ENCODE peak calls at places on chromosomes 13 and 19, in four cellular contexts. Y is HCT116, K is HepG2, V is K562. W is an unnamed sample.

GRCh38 chr13:74136089-74136658 is 2.0 kb upstream of the KLF12 start:
- DNase-seq in Y (no peak), K (no peak), V (no peak), W (no peak)

GRCh38 chr13:29165840-29166239 is 345.7 kb downstream of the MTUS2 start:
- DNase-seq in Y (no peak), K (no peak), V (no peak), W (no peak)

GRCh38 chr19:18119243-18120105 is 21.9 kb downstream of the MAST3 start:
- DNase-seq in Y (no peak), K (no peak), V (no peak), W (no peak)

GRCh38 chr13:69565334-69565733 is 542.3 kb upstream of the ATXN8OS start:
- DNase-seq in Y (peak; percentile 49), K (peak; percentile 52), V (peak; percentile 23), W (no peak)

GRCh38 chr19:57813919-57814504 is 701 bp downstream of the ZNF552 start:
- DNase-seq in Y (no peak), K (peak; percentile 12), V (peak; percentile 44), W (no peak)

GRCh38 chr19:3135961-3136683 is at the start of gene GNA15:
- DNase-seq in Y (no peak), K (no peak), V (no peak), W (no peak)

GRCh38 chr13:82878536-82878935 is 1003.7 kb downstream of the SLITRK1 start:
- DNase-seq in Y (no peak), K (no peak), V (no peak), W (no peak)

GRCh38 chr19:41548954-41549688 is 26.8 kb upstream of the CEACAM21 start:
- DNase-seq in Y (no peak), K (no peak), V (peak; percentile 48), W (no peak)

GRCh38 chr13:93963266-93964131 is 516.0 kb downstream of the DCT start:
- DNase-seq in Y (no peak), K (peak; percentile 83), V (no peak), W (peak; percentile 12)

GRCh38 chr13:29906432-29907011 is 56.1 kb upstream of the UBL3 start:
- DNase-seq in Y (no peak), K (no peak), V (no peak), W (no peak)

GRCh38 chr13:89688908-89689307 is 1658.6 kb upstream of the MIR17HG start:
- DNase-seq in Y (no peak), K (no peak), V (no peak), W (no peak)

GRCh38 chr13:20125129-20125782 is 35.6 kb downstream of the GJA3 start:
- DNase-seq in Y (no peak), K (no peak), V (no peak), W (no peak)

GRCh38 chr13:68128297-68128915 is 898.3 kb upstream of the PCDH9 start:
- DNase-seq in Y (no peak), K (no peak), V (no peak), W (no peak)

GRCh38 chr13:108496364-108497215 is 132.8 kb upstream of the MYO16 start:
- DNase-seq in Y (no peak), K (no peak), V (peak; percentile 11), W (no peak)

GRCh38 chr19:29216021-29216420 is 3.1 kb upstream of the UQCRFS1 start:
- DNase-seq in Y (no peak), K (no peak), V (no peak), W (no peak)

DNA sequence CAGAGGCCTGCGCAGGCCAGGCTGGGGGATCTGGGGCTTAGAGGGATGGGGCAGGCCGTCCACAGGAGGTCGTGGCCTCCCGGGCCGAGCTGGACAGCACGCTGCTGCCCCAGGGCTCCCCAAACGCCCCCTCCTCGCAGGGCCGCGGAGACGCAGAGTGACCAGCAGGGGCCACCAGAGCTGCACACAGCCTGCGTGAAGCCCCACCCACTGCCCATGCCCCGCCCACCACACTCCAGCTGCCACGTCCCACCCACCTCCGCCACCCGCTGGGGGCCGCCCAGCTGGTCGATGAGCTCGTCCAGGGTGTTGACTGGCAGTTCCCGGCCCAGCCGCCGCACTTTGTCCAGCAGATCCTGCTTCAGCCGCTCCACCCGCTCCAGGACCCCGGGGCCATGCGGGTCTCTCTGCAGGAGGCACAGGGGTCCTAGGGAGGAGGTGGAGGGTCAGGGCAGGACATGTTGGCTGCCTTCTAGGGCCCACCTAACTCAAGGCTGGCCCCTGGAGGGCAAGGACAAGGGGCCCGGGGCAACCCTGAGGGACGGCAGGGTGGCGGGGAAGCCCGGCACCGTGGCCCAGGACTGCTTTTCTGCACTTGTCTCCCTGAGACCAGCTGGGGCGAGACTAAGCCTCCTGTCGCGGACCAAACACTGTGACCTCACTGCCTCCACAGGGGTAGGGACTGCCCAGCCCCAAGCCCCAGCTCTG is 9.6 kb downstream of the GPX4 start:
- DNase-seq in Y (peak; percentile 80), K (peak; percentile 89), V (peak; percentile 96), W (no peak)
- H3K27ac ChIP-seq in Y (peak overlapping the region; percentile 59), K (peak overlapping the region; percentile 80), V (peak overlapping the region; percentile 78), W (peak overlapping the region; percentile 78)

DNA sequence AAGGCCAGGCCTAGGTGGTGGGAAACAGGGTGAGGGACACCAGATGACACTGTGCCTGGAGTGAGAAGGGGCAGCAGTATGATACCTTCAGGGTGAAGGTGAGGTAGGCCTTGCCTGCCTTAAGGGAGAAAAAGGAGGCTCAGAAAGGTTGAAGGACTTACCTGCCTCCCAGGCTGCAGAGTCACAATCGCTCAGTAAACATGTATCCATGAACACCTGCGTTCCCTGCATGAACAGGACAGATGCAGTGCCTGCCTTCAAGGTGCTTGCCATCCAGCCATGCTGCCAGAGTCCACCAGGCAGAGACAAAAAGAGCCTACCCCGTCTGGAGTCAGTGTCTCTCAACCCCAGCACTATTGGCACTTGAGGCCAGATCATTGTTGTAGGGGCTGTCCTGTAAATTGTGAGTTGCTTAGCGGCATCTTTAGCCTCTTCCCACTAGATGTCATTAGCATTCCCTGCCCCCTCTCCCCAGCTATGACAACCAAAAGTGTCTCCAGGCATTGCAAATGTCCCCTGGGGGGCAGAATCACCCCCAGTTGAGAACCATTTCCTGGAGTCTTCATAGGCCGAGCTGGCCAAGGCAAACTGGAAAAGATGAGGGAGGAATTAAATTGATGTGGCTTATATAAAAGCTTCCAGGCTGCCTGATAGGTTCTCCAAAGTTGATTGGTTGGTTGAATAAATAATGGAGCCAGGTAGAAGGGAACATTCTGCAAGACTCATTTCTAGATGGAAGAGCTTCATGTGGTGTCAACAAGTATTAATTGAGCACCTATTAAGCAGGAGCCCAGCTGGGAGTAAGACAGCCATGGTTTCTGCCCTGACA is 1.7 kb downstream of the MAP3K10 start:
- DNase-seq in Y (no peak), K (no peak), V (no peak), W (no peak)
- TF ChIP-seq REST in Y (no peak), K (no peak), V (no peak), W (no peak)

DNA sequence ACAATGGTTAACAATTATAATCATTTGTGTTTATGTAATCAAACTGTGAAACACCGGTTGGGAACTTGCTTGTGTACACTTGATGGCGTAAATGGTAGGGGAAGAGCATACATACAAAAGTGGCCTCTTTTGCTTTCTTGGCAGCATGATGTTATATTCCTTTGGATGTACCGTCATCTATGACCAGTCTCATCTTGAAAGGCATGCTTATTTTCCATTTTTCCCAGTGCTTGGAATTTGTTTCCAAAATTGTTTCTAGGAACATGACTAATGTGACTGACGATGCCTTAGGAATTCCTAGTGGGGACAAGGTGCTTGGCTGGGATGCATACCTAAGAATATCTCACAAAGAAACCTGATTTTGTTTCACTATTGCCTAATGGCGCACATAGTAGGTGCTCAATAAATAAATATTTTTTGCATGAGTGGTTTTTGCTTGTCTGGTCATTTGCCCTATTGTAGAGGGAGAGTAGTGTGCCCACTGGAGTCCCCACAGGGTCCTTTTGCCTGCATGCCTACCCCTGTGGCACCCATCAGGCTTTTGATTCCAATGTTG is 45.5 kb downstream of the SAE1 start:
- DNase-seq in Y (no peak), K (no peak), V (no peak), W (no peak)
- TF ChIP-seq TCF7L2 in Y (no peak), K (no peak), V (no peak), W (no peak)

GRCh38 chr19:36099166-36099785 is 11.7 kb upstream of the OVOL3 start:
- DNase-seq in Y (no peak), K (no peak), V (no peak), W (no peak)
- H3K27ac ChIP-seq in Y (no peak overlapping the region), K (no peak overlapping the region), V (no peak overlapping the region), W (no peak overlapping the region)

DNA sequence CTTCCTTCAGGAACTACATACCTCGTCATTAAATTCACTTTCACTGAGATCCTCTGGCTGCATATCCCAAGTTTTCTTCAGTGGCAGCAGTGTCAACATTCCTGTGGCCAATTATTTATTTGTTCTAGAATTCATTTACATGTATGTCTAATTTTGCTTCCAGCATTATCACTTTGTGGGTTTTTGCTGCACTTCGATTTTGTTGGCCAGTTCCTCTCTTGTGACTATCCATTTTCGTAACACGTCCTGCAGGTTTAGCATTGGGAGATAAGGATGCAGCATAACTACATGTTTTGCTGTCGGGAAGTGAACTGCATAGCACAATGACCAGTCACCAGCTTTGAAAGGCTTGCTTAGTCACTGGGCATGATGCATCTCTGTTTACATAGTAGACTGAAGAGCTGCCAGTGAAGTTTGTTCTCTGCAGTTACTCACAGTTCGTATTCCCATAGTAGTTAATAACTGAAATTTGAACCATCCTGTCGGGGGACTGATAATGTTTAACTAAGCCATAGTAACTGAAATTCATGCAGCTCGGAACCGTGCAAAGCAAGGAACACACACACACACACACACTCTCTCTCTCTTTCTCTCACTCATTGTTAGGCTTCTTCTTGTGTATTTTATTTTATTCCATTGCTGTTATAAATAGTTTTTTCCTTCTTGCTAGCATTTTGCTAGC is 28.3 kb downstream of the ZNF507 start:
- DNase-seq in Y (peak; percentile 94), K (peak; percentile 100), V (peak; percentile 91), W (peak; percentile 100)
- TF ChIP-seq REST in Y (no peak), K (peak; percentile 36), V (no peak), W (peak; percentile 8)

GRCh38 chr19:52922841-52923781 is at the start of gene ZNF888:
- DNase-seq in Y (peak; percentile 59), K (peak; percentile 69), V (peak; percentile 92), W (peak; percentile 33)
- TF ChIP-seq TCF7L2 in Y (no peak), K (no peak), V (no peak), W (no peak)

GRCh38 chr19:10742494-10742893 is 24.6 kb downstream of the DNM2 start:
- DNase-seq in Y (no peak), K (no peak), V (no peak), W (no peak)
- H3K27ac ChIP-seq in Y (no peak overlapping the region), K (no peak overlapping the region), V (peak overlapping the region; percentile 21), W (no peak overlapping the region)